ENCODE peak calls at places on chromosome 1, in six cellular contexts. K is stimulated activated effector memory CD8-positive, alpha-beta T cell treated with anti-CD3 and anti-CD28 coated beads, Interleukin-12 subunit alpha, Interleukin-12 subunit beta, amount 100 ng/mL, for 72 hours; J is NAMALWA; U is heart left ventricle; P is chondrocyte; L is left cardiac atrium. C is an unnamed sample.

GRCh38 chr1:116334015-116334547 is 39.0 kb upstream of the ATP1A1 start:
- DNase-seq in K (no peak), J (no peak), U (no peak), P (no peak), L (peak), C (no peak)

GRCh38 chr1:166184897-166185296 is 18.1 kb upstream of the FAM78B start:
- DNase-seq in K (no peak), J (no peak), U (no peak), P (no peak), L (no peak), C (no peak)

GRCh38 chr1:905811-906531 is 17.8 kb upstream of the SAMD11 start:
- DNase-seq in K (no peak), J (peak), U (peak), P (peak), L (peak), C (no peak)

GRCh38 chr1:227428803-227429202 is 110.5 kb upstream of the CDC42BPA start:
- DNase-seq in K (no peak), J (no peak), U (peak), P (no peak), L (no peak), C (no peak)

GRCh38 chr1:234573711-234574299 is 36.2 kb downstream of the IRF2BP2 start:
- DNase-seq in K (no peak), J (no peak), U (no peak), P (no peak), L (no peak), C (no peak)

GRCh38 chr1:234999513-234999940 is 129.1 kb downstream of the TOMM20 start:
- DNase-seq in K (no peak), J (no peak), U (no peak), P (peak), L (no peak), C (no peak)

GRCh38 chr1:153697873-153698647 is 19.6 kb downstream of the NPR1 start:
- DNase-seq in K (no peak), J (no peak), U (peak), P (no peak), L (peak), C (no peak)

GRCh38 chr1:9078035-9078948 is 8.9 kb upstream of the SLC2A5 start:
- DNase-seq in K (no peak), J (peak), U (no peak), P (peak), L (no peak), C (peak)

GRCh38 chr1:190754769-190755168 is 277.1 kb upstream of the BRINP3 start:
- DNase-seq in K (no peak), J (peak), U (no peak), P (no peak), L (no peak), C (no peak)

GRCh38 chr1:200290010-200290685 is 119.7 kb downstream of the ZNF281 start:
- DNase-seq in K (no peak), J (peak), U (no peak), P (no peak), L (no peak), C (no peak)

GRCh38 chr1:22471078-22471477 is 19.4 kb downstream of the ZBTB40 start:
- DNase-seq in K (no peak), J (no peak), U (no peak), P (no peak), L (peak), C (no peak)

GRCh38 chr1:87151500-87152421 is 176.9 kb upstream of the LMO4 start:
- DNase-seq in K (peak), J (no peak), U (peak), P (no peak), L (peak), C (peak)

GRCh38 chr1:44862829-44863406 is 19.9 kb upstream of the PTCH2 start:
- DNase-seq in K (no peak), J (no peak), U (no peak), P (no peak), L (no peak), C (no peak)

GRCh38 chr1:10378071-10378841 is 20.6 kb upstream of the PGD start:
- DNase-seq in K (no peak), J (peak), U (peak), P (no peak), L (peak), C (no peak)

GRCh38 chr1:89588480-89588879 is 44.4 kb upstream of the LRRC8C start:
- DNase-seq in K (no peak), J (no peak), U (no peak), P (no peak), L (no peak), C (no peak)

GRCh38 chr1:189970331-189971230 is 507.1 kb downstream of the BRINP3 start:
- DNase-seq in K (no peak), J (no peak), U (no peak), P (no peak), L (no peak), C (no peak)

GRCh38 chr1:214593158-214593557 is 9.8 kb upstream of the CENPF start:
- DNase-seq in K (no peak), J (no peak), U (no peak), P (no peak), L (no peak), C (no peak)

GRCh38 chr1:7198664-7199063 is 413.4 kb downstream of the CAMTA1 start:
- DNase-seq in K (no peak), J (no peak), U (no peak), P (no peak), L (no peak), C (no peak)

GRCh38 chr1:80988896-80989295 is 811.8 kb upstream of the ADGRL2 start:
- DNase-seq in K (no peak), J (no peak), U (no peak), P (no peak), L (no peak), C (no peak)

GRCh38 chr1:94434339-94435092 is 16.3 kb downstream of the ABCD3 start:
- DNase-seq in K (no peak), J (no peak), U (no peak), P (no peak), L (no peak), C (no peak)

GRCh38 chr1:41486892-41487728 is 2.6 kb upstream of the EDN2 start:
- DNase-seq in K (no peak), J (no peak), U (peak), P (peak), L (no peak), C (no peak)

GRCh38 chr1:38241594-38242331 is 195.2 kb upstream of the POU3F1 start:
- DNase-seq in K (no peak), J (no peak), U (no peak), P (no peak), L (no peak), C (no peak)